ENCODE peak calls at places on chromosomes 12 and 14, in seven cellular contexts. K is uterus, X is cardiac fibroblast, T is GM12865, V is astrocyte of the spinal cord, G is esophagus muscularis mucosa, W is foreskin fibroblast. E is an unnamed sample.
A peak's percentile ranks its signal among the peaks of the same experiment; 100 is the strongest.

GRCh38 chr12:76020731-76021672 is 10.6 kb downstream of the PHLDA1 start:
- DNase-seq in K (no peak), X (peak; percentile 97), T (peak; percentile 11), V (peak; percentile 99), G (no peak), W (peak; percentile 97), E (peak; percentile 95)

GRCh38 chr12:47818701-47819543 is 781 bp downstream of the HDAC7 start:
- DNase-seq in K (peak; percentile 65), X (peak; percentile 37), T (peak; percentile 50), V (no peak), G (no peak), W (peak; percentile 76), E (no peak)

GRCh38 chr12:646303-647038 is 16.8 kb downstream of the NINJ2 start:
- DNase-seq in K (peak; percentile 61), X (peak; percentile 57), T (no peak), V (no peak), G (no peak), W (no peak), E (no peak)

GRCh38 chr12:61452076-61452475 is 808.1 kb upstream of the USP15 start:
- DNase-seq in K (no peak), X (no peak), T (no peak), V (no peak), G (no peak), W (no peak), E (no peak)

GRCh38 chr14:71591929-71592328 is 340.3 kb upstream of the RGS6 start:
- DNase-seq in K (no peak), X (peak; percentile 52), T (peak; percentile 57), V (peak; percentile 76), G (no peak), W (peak; percentile 87), E (no peak)

GRCh38 chr12:55847603-55848329 is 5.0 kb upstream of the MMP19 start:
- DNase-seq in K (peak; percentile 99), X (peak; percentile 100), T (no peak), V (peak; percentile 99), G (peak; percentile 98), W (peak; percentile 100), E (peak; percentile 100)

GRCh38 chr12:113825705-113826104 is 140.4 kb downstream of the RBM19 start:
- DNase-seq in K (no peak), X (no peak), T (no peak), V (no peak), G (no peak), W (no peak), E (no peak)

GRCh38 chr14:21220874-21221477 is 48.3 kb downstream of the HNRNPC start:
- DNase-seq in K (no peak), X (no peak), T (no peak), V (no peak), G (no peak), W (peak; percentile 36), E (no peak)

GRCh38 chr12:91178801-91179200 is 3.8 kb downstream of the DCN start:
- DNase-seq in K (no peak), X (no peak), T (no peak), V (no peak), G (no peak), W (peak; percentile 17), E (no peak)

GRCh38 chr12:91177380-91177779 is 5.2 kb downstream of the DCN start:
- DNase-seq in K (no peak), X (no peak), T (no peak), V (peak; percentile 10), G (no peak), W (peak; percentile 13), E (no peak)

GRCh38 chr12:91180162-91180561 is 2.5 kb downstream of the DCN start:
- DNase-seq in K (no peak), X (no peak), T (no peak), V (peak; percentile 29), G (no peak), W (no peak), E (no peak)

GRCh38 chr12:91179315-91179714 is 3.3 kb downstream of the DCN start:
- DNase-seq in K (peak; percentile 34), X (peak; percentile 67), T (no peak), V (peak; percentile 26), G (no peak), W (peak; percentile 86), E (no peak)

DNA sequence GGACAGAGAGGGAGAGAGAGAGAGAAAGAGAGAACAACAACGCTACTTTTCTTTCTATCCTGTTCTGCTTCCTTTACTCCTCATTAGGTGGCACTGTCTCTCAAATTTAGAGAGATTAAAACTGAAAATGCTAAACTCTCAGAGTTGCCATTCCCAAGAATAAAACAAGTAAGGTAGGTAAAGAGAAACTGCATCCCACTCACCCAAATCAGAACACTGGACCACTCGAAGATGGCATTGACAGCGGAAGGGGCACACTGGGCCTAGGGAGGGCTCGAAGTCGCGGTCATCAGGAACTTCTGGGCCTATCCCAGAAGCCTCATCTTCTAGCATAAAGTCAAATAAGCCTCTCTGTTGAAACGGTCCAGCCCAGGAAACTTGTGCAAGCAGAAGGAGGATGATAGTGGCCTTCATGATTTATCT is 4.5 kb downstream of the DCN start:
- DNase-seq in K (peak; percentile 59), X (peak; percentile 73), T (no peak), V (peak; percentile 68), G (no peak), W (peak; percentile 63), E (no peak)
- H3K4me3 ChIP-seq in K (peak overlapping the region; percentile 36), X (peak overlapping the region; percentile 43), T (no peak overlapping the region), V (peak overlapping the region; percentile 0), G (peak overlapping the region; percentile 41), W (peak overlapping the region; percentile 57), E (peak overlapping the region; percentile 52)

GRCh38 chr12:109203480-109203879 is 87.1 kb downstream of the ACACB start:
- DNase-seq in K (no peak), X (no peak), T (no peak), V (no peak), G (no peak), W (no peak), E (no peak)
- TF ChIP-seq CTCF in K (no peak), X (no peak), T (no peak), V (no peak), G (no peak), W (no peak), E (no peak)

GRCh38 chr14:103855734-103856095 is 8.3 kb upstream of the PPP1R13B start:
- DNase-seq in K (no peak), X (no peak), T (no peak), V (no peak), G (no peak), W (no peak), E (no peak)
- H3K4me3 ChIP-seq in K (no peak overlapping the region), X (no peak overlapping the region), T (no peak overlapping the region), V (no peak overlapping the region), G (no peak overlapping the region), W (no peak overlapping the region), E (no peak overlapping the region)

DNA sequence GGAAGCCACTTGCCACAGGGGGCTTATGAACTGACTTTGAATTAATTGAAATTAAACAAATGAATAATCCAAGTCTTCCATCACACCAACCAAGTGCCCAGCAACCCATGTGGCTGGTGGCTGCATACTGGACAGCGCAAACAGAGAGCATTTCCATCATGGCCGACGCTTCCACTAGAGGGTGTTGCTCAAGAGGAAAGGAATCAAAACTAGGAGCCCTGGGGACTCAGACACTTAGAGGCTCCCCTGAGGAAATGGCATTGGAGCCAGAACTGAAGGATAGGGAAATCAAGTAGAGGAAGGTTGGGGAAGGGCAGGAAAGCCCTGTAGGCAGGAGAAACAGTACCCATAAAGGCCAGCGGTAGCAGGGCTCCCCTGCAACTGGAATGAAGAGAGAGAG is 50.6 kb upstream of the NUAK1 start:
- DNase-seq in K (no peak), X (no peak), T (no peak), V (no peak), G (peak; percentile 55), W (no peak), E (no peak)
- TF ChIP-seq CTCF in K (no peak), X (no peak), T (no peak), V (no peak), G (no peak), W (no peak), E (no peak)

DNA sequence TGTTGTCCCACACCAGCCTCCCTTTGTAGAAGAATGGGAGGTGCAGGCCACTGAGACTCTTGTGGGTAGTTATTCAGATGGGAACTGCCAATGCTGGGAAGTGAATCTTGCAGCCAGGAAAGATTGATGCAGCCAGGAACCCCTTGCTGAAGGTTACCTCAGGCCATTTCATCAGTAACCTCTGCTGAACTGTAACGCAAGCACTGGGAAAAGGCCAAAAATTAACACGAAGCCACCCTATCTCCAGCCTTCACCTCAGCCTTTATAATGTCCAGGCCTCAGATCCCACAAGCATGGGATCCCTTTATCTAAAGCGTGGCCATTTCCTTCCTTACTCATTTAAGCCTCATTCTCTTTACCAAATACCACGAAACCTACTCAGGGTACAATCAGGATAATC is 211.1 kb downstream of the SPTSSA start:
- DNase-seq in K (no peak), X (no peak), T (no peak), V (no peak), G (peak; percentile 37), W (no peak), E (no peak)
- H3K4me3 ChIP-seq in K (no peak overlapping the region), X (no peak overlapping the region), T (no peak overlapping the region), V (no peak overlapping the region), G (no peak overlapping the region), W (no peak overlapping the region), E (no peak overlapping the region)